ENCODE peak calls at places on chromosomes 2 and 18, in seven cellular contexts. W, E, Y, D, M, L and O are unnamed samples.

GRCh38 chr2:38682008-38682575 is 16.2 kb downstream of the GALM start:
- DNase-seq in W (no peak), E (no peak), Y (no peak), D (no peak), M (no peak), L (no peak), O (no peak)

GRCh38 chr2:107197601-107198000 is 311.6 kb upstream of the ST6GAL2 start:
- DNase-seq in W (no peak), E (no peak), Y (no peak), D (no peak), M (no peak), L (no peak), O (no peak)

GRCh38 chr2:85785027-85785822 is 31.4 kb downstream of the ATOH8 start:
- DNase-seq in W (no peak), E (no peak), Y (no peak), D (peak; percentile 78), M (no peak), L (no peak), O (no peak)

GRCh38 chr2:73232471-73233153 is 427 bp downstream of the PRADC1 start:
- DNase-seq in W (no peak), E (peak; percentile 39), Y (peak; percentile 31), D (no peak), M (no peak), L (no peak), O (no peak)

GRCh38 chr2:39851691-39852110 is 72.6 kb upstream of the THUMPD2 start:
- DNase-seq in W (no peak), E (no peak), Y (no peak), D (peak; percentile 53), M (no peak), L (no peak), O (peak; percentile 51)

GRCh38 chr2:30255466-30256408 is 24.4 kb downstream of the LBH start:
- DNase-seq in W (no peak), E (no peak), Y (no peak), D (peak; percentile 43), M (no peak), L (no peak), O (peak; percentile 76)

GRCh38 chr2:172335731-172336130 is 91.7 kb upstream of the ITGA6 start:
- DNase-seq in W (no peak), E (no peak), Y (no peak), D (no peak), M (no peak), L (no peak), O (no peak)

GRCh38 chr2:12935726-12936125 is 219.0 kb downstream of the TRIB2 start:
- DNase-seq in W (no peak), E (no peak), Y (no peak), D (no peak), M (no peak), L (no peak), O (no peak)

GRCh38 chr18:68397241-68398035 is 317.5 kb downstream of the TMX3 start:
- DNase-seq in W (no peak), E (no peak), Y (no peak), D (no peak), M (no peak), L (no peak), O (no peak)

GRCh38 chr2:18831916-18832510 is 242.6 kb upstream of the NT5C1B start:
- DNase-seq in W (no peak), E (no peak), Y (no peak), D (no peak), M (no peak), L (no peak), O (no peak)

GRCh38 chr2:224369028-224369632 is 32.8 kb downstream of the FAM124B start:
- DNase-seq in W (no peak), E (peak; percentile 15), Y (no peak), D (peak; percentile 78), M (no peak), L (no peak), O (peak; percentile 41)

GRCh38 chr2:120740765-120741513 is 5.3 kb downstream of the GLI2 start:
- DNase-seq in W (peak; percentile 3), E (no peak), Y (no peak), D (peak; percentile 91), M (no peak), L (no peak), O (peak; percentile 68)

GRCh38 chr2:145910416-145910815 is 1390.5 kb upstream of the ZEB2 start:
- DNase-seq in W (no peak), E (no peak), Y (no peak), D (no peak), M (no peak), L (no peak), O (no peak)

GRCh38 chr2:210475726-210476125 is 833 bp downstream of the LANCL1 start:
- DNase-seq in W (no peak), E (no peak), Y (no peak), D (no peak), M (no peak), L (no peak), O (no peak)

GRCh38 chr18:35096677-35097011 is 55.4 kb downstream of the MAPRE2 start:
- DNase-seq in W (no peak), E (no peak), Y (no peak), D (no peak), M (no peak), L (no peak), O (no peak)

GRCh38 chr2:211514049-211514448 is 957.6 kb downstream of the CPS1 start:
- DNase-seq in W (no peak), E (no peak), Y (no peak), D (no peak), M (no peak), L (no peak), O (no peak)

GRCh38 chr2:84495539-84496146 is 20.7 kb upstream of the DNAH6 start:
- DNase-seq in W (peak; percentile 25), E (peak; percentile 37), Y (peak; percentile 30), D (peak; percentile 72), M (no peak), L (no peak), O (peak; percentile 55)

GRCh38 chr2:71688530-71688929 is 235.2 kb downstream of the DYSF start:
- DNase-seq in W (no peak), E (no peak), Y (no peak), D (no peak), M (no peak), L (no peak), O (no peak)

GRCh38 chr2:231300020-231300721 is 95.3 kb upstream of the B3GNT7 start:
- DNase-seq in W (no peak), E (no peak), Y (no peak), D (no peak), M (no peak), L (peak; percentile 59), O (no peak)

GRCh38 chr2:68379184-68379708 is 14.2 kb downstream of the PLEK start:
- DNase-seq in W (peak; percentile 31), E (no peak), Y (no peak), D (no peak), M (no peak), L (no peak), O (no peak)

DNA sequence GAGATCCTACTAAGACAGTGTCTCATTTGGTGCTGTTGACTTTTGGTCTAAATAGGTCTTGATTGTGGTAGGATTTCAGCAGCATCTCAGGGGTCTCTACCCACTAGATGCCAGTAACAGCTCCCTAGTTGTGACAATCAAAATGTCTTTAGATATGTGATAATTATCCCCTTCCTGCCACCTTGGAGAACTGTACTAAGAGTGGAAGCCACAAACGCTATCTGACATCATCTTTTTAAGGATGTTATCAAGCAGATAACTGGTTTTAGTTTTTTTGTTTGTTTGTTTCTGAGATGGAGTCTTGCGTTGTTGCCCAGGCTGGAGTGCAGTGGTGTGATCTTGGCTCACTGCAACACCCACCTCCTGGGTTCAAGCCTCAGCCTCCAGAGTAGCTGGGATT is 3.1 kb downstream of the MGAT5 start:
- DNase-seq in W (no peak), E (no peak), Y (no peak), D (no peak), M (no peak), L (no peak), O (no peak)
- H3K4me3 ChIP-seq in W (no peak overlapping the region), E (no peak overlapping the region), Y (no peak overlapping the region), D (no peak overlapping the region), M (no peak overlapping the region), L (no peak overlapping the region), O (no peak overlapping the region)

GRCh38 chr2:89825034-89825433 is 1133.6 kb downstream of the RPIA start:
- DNase-seq in W (no peak), E (no peak), Y (no peak), D (no peak), M (no peak), L (no peak), O (no peak)
- H3K9me3 ChIP-seq in W (peaks cover 15% of the 10 kb centered on the region), E (peaks cover 25% of the 10 kb centered on the region), Y (no peaks in the 10 kb centered on the region), D (peaks cover 42% of the 10 kb centered on the region), M (no peaks in the 10 kb centered on the region), L (peaks cover 15% of the 10 kb centered on the region), O (peaks cover 16% of the 10 kb centered on the region)

GRCh38 chr2:101433465-101433864 is 41.4 kb downstream of the RFX8 start:
- DNase-seq in W (no peak), E (no peak), Y (no peak), D (no peak), M (no peak), L (no peak), O (no peak)

GRCh38 chr2:101439716-101440115 is 35.2 kb downstream of the RFX8 start:
- DNase-seq in W (no peak), E (no peak), Y (no peak), D (no peak), M (no peak), L (no peak), O (no peak)

GRCh38 chr2:101431486-101431885 is 43.4 kb downstream of the RFX8 start:
- DNase-seq in W (no peak), E (no peak), Y (no peak), D (no peak), M (no peak), L (no peak), O (no peak)

GRCh38 chr2:101432411-101433181 is 42.3 kb downstream of the RFX8 start:
- DNase-seq in W (no peak), E (no peak), Y (no peak), D (no peak), M (no peak), L (no peak), O (no peak)

DNA sequence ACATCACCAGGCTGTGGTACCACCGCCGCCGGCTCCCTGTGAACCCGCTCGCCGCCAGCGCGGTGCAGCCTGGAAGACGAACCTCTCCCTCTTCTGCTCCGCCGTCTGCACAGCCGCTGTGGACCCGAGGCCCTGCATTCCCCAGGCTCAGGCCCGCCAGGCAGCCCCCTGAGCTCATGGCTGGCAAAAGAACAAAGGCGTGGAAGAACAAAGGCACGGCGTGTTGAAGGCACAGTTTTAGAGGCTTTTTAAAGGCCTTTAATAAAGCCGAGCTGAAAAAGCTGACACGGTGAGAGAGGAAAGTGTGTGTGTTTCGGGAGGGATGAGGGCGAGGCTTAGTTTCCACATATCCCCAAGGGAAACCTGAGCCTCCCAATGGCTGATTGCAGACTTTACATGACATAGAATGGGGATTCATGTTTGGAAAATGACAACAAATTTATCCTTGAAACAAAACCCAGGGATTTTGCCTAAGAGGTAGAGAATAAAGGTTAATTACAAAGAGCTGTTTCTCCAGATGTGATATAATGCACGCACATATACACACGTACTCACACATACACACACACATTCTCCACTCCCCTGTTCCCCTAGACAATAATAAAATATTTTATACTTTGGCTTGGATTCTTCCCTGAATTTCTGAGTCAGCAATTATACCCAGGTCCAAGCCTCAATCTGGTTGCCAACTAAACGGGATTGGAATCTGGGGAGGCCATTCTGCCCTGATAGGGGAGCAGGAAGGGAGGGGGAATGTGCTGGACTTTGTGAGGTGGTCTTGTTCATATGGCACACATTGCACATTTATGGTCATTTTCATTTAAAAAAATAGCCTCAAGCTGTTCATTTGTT is 39.7 kb downstream of the RFX8 start:
- DNase-seq in W (no peak), E (no peak), Y (peak; percentile 36), D (peak; percentile 93), M (no peak), L (no peak), O (peak; percentile 68)
- H3K4me1 ChIP-seq in W (no peaks in the 10 kb centered on the region), E (no peaks in the 10 kb centered on the region), Y (no peaks in the 10 kb centered on the region), D (peaks cover 17% of the 10 kb centered on the region), M (peaks cover 28% of the 10 kb centered on the region), L (no peaks in the 10 kb centered on the region), O (peaks cover 9% of the 10 kb centered on the region)

GRCh38 chr2:234983011-234983726 is 31.4 kb downstream of the SH3BP4 start:
- DNase-seq in W (no peak), E (no peak), Y (no peak), D (no peak), M (no peak), L (no peak), O (no peak)
- H3K4me3 ChIP-seq in W (no peak overlapping the region), E (no peak overlapping the region), Y (no peak overlapping the region), D (no peak overlapping the region), M (no peak overlapping the region), L (no peak overlapping the region), O (no peak overlapping the region)